ENCODE peak calls at places on chromosomes 12 and 14, in five cellular contexts. J is DMS53; M is stimulated activated CD8-positive, alpha-beta memory T cell treated with anti-CD3 and anti-CD28 coated beads, Interleukin-7, amount 100 ng/mL, for 1 hour; N is frontal cortex; U is RKO. A is an unnamed sample.

GRCh38 chr14:56821807-56822615 is 11.7 kb upstream of the OTX2 start:
- DNase-seq in N (no peak), U (no peak), J (peak), M (no peak), A (no peak)

GRCh38 chr12:75177997-75178396 is 31.6 kb downstream of the KCNC2 start:
- DNase-seq in N (no peak), U (peak), M (no peak), J (peak), A (peak)

GRCh38 chr14:26966942-26967341 is 369.1 kb upstream of the NOVA1 start:
- DNase-seq in J (peak), U (no peak), M (no peak), N (peak), A (no peak)

GRCh38 chr12:57940915-57941164 is 527 bp upstream of the ATP23 start:
- DNase-seq in J (no peak), N (no peak), U (no peak), M (no peak), A (peak)

GRCh38 chr14:104388011-104388521 is 191.5 kb upstream of the C14orf180 start:
- DNase-seq in M (no peak), J (no peak), N (no peak), U (no peak), A (no peak)

GRCh38 chr12:31715283-31715825 is 13.5 kb downstream of the AMN1 start:
- DNase-seq in J (peak), N (no peak), M (no peak), U (no peak), A (no peak)

GRCh38 chr14:32576088-32576795 is 247.1 kb downstream of the AKAP6 start:
- DNase-seq in J (peak), U (peak), M (no peak), N (peak), A (no peak)

GRCh38 chr14:70642313-70643235 is 858 bp downstream of the TTC9 start:
- DNase-seq in J (peak), N (peak), M (no peak), U (no peak), A (no peak)

GRCh38 chr12:6494351-6494743 is 445 bp downstream of the NCAPD2 start:
- DNase-seq in N (no peak), U (peak), M (no peak), J (peak), A (no peak)

GRCh38 chr14:104341532-104342434 is 203.4 kb downstream of the KIF26A start:
- DNase-seq in M (no peak), U (peak), N (no peak), J (peak), A (no peak)

GRCh38 chr14:96781371-96781770 is 15.8 kb upstream of the VRK1 start:
- DNase-seq in J (no peak), U (no peak), M (no peak), N (no peak), A (no peak)

GRCh38 chr14:95597784-95598204 is 62.9 kb downstream of the GLRX5 start:
- DNase-seq in U (peak), N (peak), J (peak), M (no peak), A (no peak)

GRCh38 chr12:113322353-113322752 is 12.6 kb downstream of the SLC8B1 start:
- DNase-seq in M (no peak), J (no peak), U (peak), N (no peak), A (no peak)

GRCh38 chr12:75482636-75483035 is 2.1 kb downstream of the GLIPR1 start:
- DNase-seq in J (no peak), U (no peak), N (no peak), M (no peak), A (no peak)

GRCh38 chr14:67010602-67011001 is 178.6 kb upstream of the GARIN2 start:
- DNase-seq in U (no peak), N (no peak), J (no peak), M (no peak), A (no peak)

GRCh38 chr14:99534863-99535262 is 53.7 kb downstream of the CCNK start:
- DNase-seq in J (no peak), N (peak), M (no peak), U (no peak), A (no peak)

GRCh38 chr12:71958056-71958455 is 19.4 kb downstream of the TPH2 start:
- DNase-seq in U (no peak), M (no peak), N (no peak), J (peak), A (no peak)

GRCh38 chr14:29584992-29585391 is 342.7 kb downstream of the PRKD1 start:
- DNase-seq in J (peak), U (no peak), N (peak), M (no peak), A (peak)

GRCh38 chr14:28635387-28635786 is 131.2 kb upstream of the FOXG1 start:
- DNase-seq in M (no peak), U (peak), N (peak), J (peak), A (no peak)

GRCh38 chr14:64298773-64299172 is 4.6 kb upstream of the ESR2 start:
- DNase-seq in J (peak), N (no peak), U (peak), M (no peak), A (no peak)

GRCh38 chr14:45426685-45427282 is 173.8 kb upstream of the MIS18BP1 start:
- DNase-seq in N (peak), J (peak), M (no peak), U (peak), A (no peak)

GRCh38 chr14:96564389-96564788 is 62.2 kb downstream of the PAPOLA start:
- DNase-seq in M (no peak), U (no peak), J (no peak), N (no peak), A (no peak)

GRCh38 chr12:104011265-104011664 is 38.7 kb downstream of the GLT8D2 start:
- DNase-seq in J (peak), U (peak), M (no peak), N (no peak), A (peak)

GRCh38 chr14:100384819-100385813 is 62.0 kb downstream of the SLC25A47 start:
- DNase-seq in J (peak), N (no peak), M (no peak), U (peak), A (peak)

GRCh38 chr12:130873106-130873795 is 1.4 kb downstream of the RAN start:
- DNase-seq in U (peak), J (no peak), N (no peak), M (no peak), A (no peak)

GRCh38 chr14:73386342-73386741 is 72.0 kb downstream of the NUMB start:
- DNase-seq in N (peak), M (no peak), J (no peak), U (no peak), A (no peak)

GRCh38 chr12:124720687-124721500 is 142.8 kb downstream of the SCARB1 start:
- DNase-seq in M (no peak), N (peak), U (no peak), J (peak), A (no peak)

GRCh38 chr14:39469094-39469710 is 37.0 kb upstream of the FBXO33 start:
- DNase-seq in M (peak), N (no peak), J (no peak), U (peak), A (no peak)

A was measured in brain pericyte.